ENCODE peak calls at places on chromosomes 16 and 17, in four cellular contexts. P is AG09319, F is T-helper 17 cell, E is Caco-2. R is an unnamed sample.
A peak's percentile ranks its signal among the peaks of the same experiment; 100 is the strongest.

GRCh38 chr17:48746916-48747444 is 18.4 kb upstream of the HOXB13 start:
- DNase-seq in P (no peak), F (no peak), E (no peak), R (no peak)

GRCh38 chr17:49021095-49021767 is 24.0 kb downstream of the IGF2BP1 start:
- DNase-seq in P (no peak), F (no peak), E (peak; percentile 75), R (no peak)

GRCh38 chr17:51585514-51586104 is 325.3 kb downstream of the UTP18 start:
- DNase-seq in P (no peak), F (no peak), E (no peak), R (no peak)

GRCh38 chr17:61322316-61323014 is 77.2 kb upstream of the TBX2 start:
- DNase-seq in P (no peak), F (no peak), E (no peak), R (no peak)

GRCh38 chr17:72588961-72589360 is 468.1 kb downstream of the SOX9 start:
- DNase-seq in P (no peak), F (no peak), E (peak; percentile 75), R (no peak)

GRCh38 chr16:1647904-1648303 is 30.2 kb upstream of the JPT2 start:
- DNase-seq in P (no peak), F (no peak), E (no peak), R (no peak)

GRCh38 chr16:31181102-31181830 is 1.3 kb downstream of the FUS start:
- DNase-seq in P (no peak), F (no peak), E (no peak), R (no peak)

GRCh38 chr16:10868562-10869469 is 8.2 kb upstream of the CIITA start:
- DNase-seq in P (no peak), F (no peak), E (no peak), R (no peak)

GRCh38 chr16:83810906-83811305 is 3.1 kb downstream of the HSBP1 start:
- DNase-seq in P (no peak), F (no peak), E (no peak), R (no peak)

GRCh38 chr17:66750756-66751543 is 84.0 kb upstream of the CACNG5 start:
- DNase-seq in P (no peak), F (no peak), E (no peak), R (no peak)

GRCh38 chr16:89190150-89190958 is 10.0 kb downstream of the SLC22A31 start:
- DNase-seq in P (no peak), F (no peak), E (no peak), R (no peak)

GRCh38 chr17:32498362-32498761 is 11.6 kb downstream of the CDK5R1 start:
- DNase-seq in P (no peak), F (no peak), E (no peak), R (no peak)

GRCh38 chr16:22183335-22183734 is 21.0 kb downstream of the SDR42E2 start:
- DNase-seq in P (no peak), F (no peak), E (no peak), R (no peak)

GRCh38 chr16:24515186-24515585 is 24.2 kb upstream of the RBBP6 start:
- DNase-seq in P (no peak), F (no peak), E (no peak), R (no peak)

GRCh38 chr16:56874800-56875199 is 9.8 kb downstream of the SLC12A3 start:
- DNase-seq in P (no peak), F (no peak), E (no peak), R (no peak)

GRCh38 chr16:49615606-49616005 is 240.3 kb downstream of the ZNF423 start:
- DNase-seq in P (no peak), F (no peak), E (peak; percentile 22), R (no peak)

GRCh38 chr17:82502207-82502606 is 17.3 kb upstream of the FOXK2 start:
- DNase-seq in P (no peak), F (no peak), E (no peak), R (no peak)

GRCh38 chr17:22467720-22468119 is 775.4 kb downstream of the KCNJ18 start:
- DNase-seq in P (no peak), F (no peak), E (no peak), R (no peak)

GRCh38 chr17:81482673-81483072 is 29.9 kb downstream of the ACTG1 start:
- DNase-seq in P (no peak), F (no peak), E (no peak), R (no peak)

GRCh38 chr17:17732892-17733670 is 51.8 kb downstream of the RAI1 start:
- DNase-seq in P (no peak), F (no peak), E (no peak), R (no peak)

GRCh38 chr17:58630883-58631522 is 60.8 kb downstream of the TEX14 start:
- DNase-seq in P (no peak), F (no peak), E (peak; percentile 73), R (no peak)

GRCh38 chr16:17416461-17417221 is 54.1 kb downstream of the XYLT1 start:
- DNase-seq in P (no peak), F (no peak), E (no peak), R (no peak)

GRCh38 chr16:57555831-57556230 is 13.4 kb downstream of the ADGRG5 start:
- DNase-seq in P (no peak), F (no peak), E (no peak), R (no peak)